ENCODE peak calls at places on chromosomes 11 and 22, in six cellular contexts. L is AG20443; W is stimulated activated CD8-positive, alpha-beta memory T cell treated with anti-CD3 and anti-CD28 coated beads, Interleukin-15, amount 100 ng/mL, for 1 hour; U is T-helper 9 cell; S is T-helper 1 cell; Z is NB4. K is an unnamed sample.

GRCh38 chr11:58060939-58061672 is 30.4 kb downstream of the OR6Q1 start:
- DNase-seq in L (peak; percentile 39), U (no peak), W (no peak), S (no peak), Z (no peak), K (no peak)

GRCh38 chr11:130312046-130312445 is 2.7 kb downstream of the ZBTB44 start:
- DNase-seq in L (no peak), Z (no peak), U (no peak), S (no peak), W (no peak), K (no peak)

GRCh38 chr22:37676691-37677627 is 1.5 kb downstream of the LGALS1 start:
- DNase-seq in U (peak; percentile 91), Z (peak; percentile 99), L (peak; percentile 86), W (peak; percentile 87), S (peak; percentile 86), K (no peak)

GRCh38 chr11:32297629-32298028 is 137.7 kb downstream of the WT1 start:
- DNase-seq in Z (peak; percentile 38), U (no peak), L (peak; percentile 62), W (no peak), S (no peak), K (no peak)

GRCh38 chr22:46051646-46052045 is 74.7 kb upstream of the WNT7B start:
- DNase-seq in W (no peak), L (no peak), Z (no peak), S (no peak), U (no peak), K (no peak)

GRCh38 chr11:35185696-35186095 is 46.7 kb downstream of the CD44 start:
- DNase-seq in Z (no peak), L (peak; percentile 54), U (no peak), W (no peak), S (no peak), K (no peak)

GRCh38 chr11:73237471-73238290 is 19.6 kb downstream of the P2RY2 start:
- DNase-seq in S (no peak), Z (no peak), U (no peak), W (no peak), L (peak; percentile 37), K (no peak)

GRCh38 chr11:10426475-10426874 is 28.6 kb upstream of the AMPD3 start:
- DNase-seq in Z (no peak), U (no peak), L (no peak), S (no peak), W (no peak), K (no peak)

GRCh38 chr22:20258584-20259335 is 9.4 kb downstream of the RTN4R start:
- DNase-seq in L (no peak), W (no peak), U (no peak), Z (no peak), S (no peak), K (no peak)

GRCh38 chr22:30668306-30668655 is 606 bp upstream of the DUSP18 start:
- DNase-seq in Z (no peak), L (no peak), S (no peak), U (no peak), W (no peak), K (no peak)

GRCh38 chr11:47566166-47566546 is 757 bp downstream of the PTPMT1 start:
- DNase-seq in S (no peak), L (no peak), U (no peak), W (no peak), Z (peak; percentile 46), K (no peak)

GRCh38 chr11:35352107-35352888 is 67.1 kb downstream of the SLC1A2 start:
- DNase-seq in U (no peak), S (no peak), L (no peak), Z (no peak), W (no peak), K (no peak)

GRCh38 chr11:126282361-126282741 is 542 bp upstream of the TIRAP start:
- DNase-seq in W (no peak), U (peak; percentile 22), S (no peak), Z (no peak), L (peak; percentile 64), K (peak; percentile 34)

GRCh38 chr11:417652-418342 is 3.0 kb upstream of the SIGIRR start:
- DNase-seq in S (no peak), Z (no peak), W (no peak), L (no peak), U (no peak), K (no peak)

GRCh38 chr11:61688368-61689163 is 8.4 kb downstream of the DAGLA start:
- DNase-seq in U (no peak), S (no peak), L (peak; percentile 95), Z (no peak), W (no peak), K (no peak)

GRCh38 chr11:66871521-66871901 is 14.6 kb downstream of the LRFN4 start:
- DNase-seq in U (no peak), Z (no peak), L (no peak), W (no peak), S (no peak), K (no peak)

GRCh38 chr22:43992331-43992821 is 31.7 kb upstream of the PARVB start:
- DNase-seq in S (no peak), L (peak; percentile 93), W (no peak), Z (no peak), U (no peak), K (no peak)

GRCh38 chr22:24437091-24437490 is 9.7 kb downstream of the ADORA2A start:
- DNase-seq in Z (no peak), W (no peak), L (no peak), S (no peak), U (no peak), K (no peak)

GRCh38 chr22:26053737-26054316 is 115.4 kb upstream of the SEZ6L start:
- DNase-seq in L (no peak), Z (no peak), S (no peak), U (no peak), W (no peak), K (no peak)